ENCODE peak calls at places on chromosomes 7 and 10, in nine cellular contexts. E is activated T-cell treated with anti-CD3 and anti-CD28 coated beads, Interleukin-2, amount 50 U/mL, for 24 hours; M is NCI-H748 treated with DMSO at 0.1 percent for 48 hours; U is AML-193; K is epithelial cell of prostate; G is 8988T; Y is T-helper 2 cell; A is NCI-H1092; X is bronchial epithelial cell. H is an unnamed sample.

GRCh38 chr7:128792471-128793183 is 859 bp downstream of the CCDC136 start:
- DNase-seq in U (peak), Y (no peak), K (no peak), G (no peak), E (no peak), M (no peak), A (peak), X (no peak), H (no peak)

GRCh38 chr10:34194259-34194658 is 620.8 kb downstream of the PARD3 start:
- DNase-seq in E (no peak), G (no peak), U (no peak), M (peak), Y (no peak), X (no peak), K (no peak), A (no peak), H (no peak)

GRCh38 chr7:118184392-118184899 is 482 bp downstream of the LSM8 start:
- DNase-seq in K (no peak), Y (no peak), U (no peak), A (no peak), X (peak), E (no peak), M (no peak), G (no peak), H (no peak)

GRCh38 chr7:115782716-115783460 is 247.7 kb downstream of the TFEC start:
- DNase-seq in G (no peak), Y (no peak), U (no peak), X (no peak), A (peak), M (peak), K (no peak), E (no peak), H (no peak)

GRCh38 chr7:95859434-95859833 is 87.1 kb downstream of the DYNC1I1 start:
- DNase-seq in G (peak), M (no peak), K (peak), E (no peak), X (peak), U (no peak), Y (no peak), A (no peak), H (no peak)

GRCh38 chr7:135904282-135904681 is 72.9 kb downstream of the MTPN start:
- DNase-seq in M (no peak), Y (no peak), G (no peak), X (no peak), A (no peak), U (no peak), E (no peak), K (no peak), H (no peak)

GRCh38 chr10:73809061-73809818 is 2.2 kb downstream of the NDST2 start:
- DNase-seq in A (no peak), X (no peak), Y (no peak), K (no peak), G (no peak), U (no peak), M (no peak), E (no peak), H (no peak)

GRCh38 chr7:102303669-102304422 is 17.2 kb downstream of the SH2B2 start:
- DNase-seq in X (no peak), G (no peak), A (no peak), M (no peak), Y (no peak), E (no peak), U (no peak), K (no peak), H (peak)

GRCh38 chr10:106169241-106169640 is 995.3 kb downstream of the SORCS1 start:
- DNase-seq in E (no peak), X (no peak), Y (no peak), M (no peak), K (no peak), A (no peak), U (no peak), G (no peak), H (no peak)

GRCh38 chr7:12583181-12583580 is 12.7 kb downstream of the SCIN start:
- DNase-seq in A (no peak), G (no peak), U (no peak), E (no peak), K (no peak), X (peak), M (no peak), Y (no peak), H (no peak)

GRCh38 chr10:8133146-8133545 is 78.7 kb downstream of the GATA3 start:
- DNase-seq in M (no peak), X (no peak), Y (no peak), E (no peak), K (no peak), G (no peak), U (no peak), A (no peak), H (no peak)

GRCh38 chr7:42192072-42192471 is 44.9 kb downstream of the GLI3 start:
- DNase-seq in E (no peak), U (no peak), M (no peak), X (no peak), A (no peak), Y (no peak), G (no peak), K (no peak), H (no peak)

GRCh38 chr7:77657427-77658331 is 38.6 kb upstream of the RSBN1L start:
- DNase-seq in X (peak), A (peak), E (no peak), G (no peak), U (peak), Y (no peak), M (peak), K (no peak), H (no peak)

GRCh38 chr10:106436123-106436740 is 728.3 kb downstream of the SORCS1 start:
- DNase-seq in K (peak), X (peak), Y (no peak), E (no peak), M (no peak), G (no peak), U (no peak), A (no peak), H (no peak)

GRCh38 chr10:49228677-49229076 is 40.5 kb upstream of the TMEM273 start:
- DNase-seq in M (no peak), U (no peak), K (no peak), G (no peak), Y (no peak), X (no peak), A (no peak), E (no peak), H (no peak)

GRCh38 chr10:96904648-96905047 is 72.5 kb downstream of the LCOR start:
- DNase-seq in K (no peak), A (no peak), E (no peak), M (no peak), U (no peak), G (no peak), Y (no peak), X (no peak), H (no peak)

GRCh38 chr7:113083132-113083833 is 3.3 kb downstream of the GPR85 start:
- DNase-seq in U (no peak), E (no peak), M (no peak), G (no peak), Y (no peak), X (no peak), K (no peak), A (no peak), H (no peak)

GRCh38 chr7:104267701-104268368 is 60.0 kb upstream of the ORC5 start:
- DNase-seq in G (no peak), A (no peak), X (peak), Y (no peak), U (peak), E (no peak), K (no peak), M (peak), H (no peak)

GRCh38 chr10:21692909-21693308 is 158.9 kb downstream of the MLLT10 start:
- DNase-seq in X (peak), E (no peak), K (no peak), Y (no peak), A (no peak), G (no peak), M (no peak), U (no peak), H (no peak)

GRCh38 chr10:77320852-77321496 is 316.6 kb downstream of the KCNMA1 start:
- DNase-seq in Y (no peak), X (peak), E (no peak), A (no peak), K (no peak), G (no peak), U (no peak), M (no peak), H (no peak)

GRCh38 chr7:114889646-114890285 is 32.1 kb upstream of the MDFIC start:
- DNase-seq in G (peak), Y (no peak), X (peak), U (peak), K (peak), M (no peak), E (no peak), A (no peak), H (no peak)

GRCh38 chr7:38105874-38106483 is 72.1 kb upstream of the STARD3NL start:
- DNase-seq in X (peak), E (no peak), K (no peak), A (peak), U (peak), G (no peak), Y (no peak), M (peak), H (no peak)

GRCh38 chr10:114048472-114048871 is 4.8 kb downstream of the ADRB1 start:
- DNase-seq in X (no peak), G (no peak), U (no peak), E (no peak), A (no peak), K (no peak), M (no peak), Y (no peak), H (no peak)

GRCh38 chr7:127390817-127391590 is 1.5 kb downstream of the ZNF800 start:
- DNase-seq in A (no peak), M (no peak), X (no peak), Y (no peak), K (no peak), U (no peak), E (no peak), G (no peak), H (no peak)

GRCh38 chr7:129688503-129689222 is 77.1 kb downstream of the NRF1 start:
- DNase-seq in M (no peak), A (no peak), X (no peak), K (no peak), G (no peak), Y (no peak), E (no peak), U (no peak), H (no peak)

GRCh38 chr10:86855503-86855902 is 99.1 kb downstream of the BMPR1A start:
- DNase-seq in M (no peak), E (no peak), U (no peak), G (no peak), K (no peak), X (no peak), Y (no peak), A (no peak), H (no peak)

GRCh38 chr7:44279731-44280505 is 45.5 kb downstream of the CAMK2B start:
- DNase-seq in U (no peak), A (no peak), Y (no peak), K (no peak), E (peak), M (no peak), X (no peak), G (no peak), H (peak)

GRCh38 chr7:92461027-92462003 is 14.0 kb downstream of the GATAD1 start:
- DNase-seq in G (peak), M (peak), X (peak), E (no peak), Y (no peak), A (peak), K (no peak), U (peak), H (no peak)

GRCh38 chr10:101444058-101444457 is 90.1 kb downstream of the BTRC start:
- DNase-seq in Y (no peak), U (peak), A (no peak), K (no peak), M (no peak), G (no peak), X (peak), E (no peak), H (no peak)

GRCh38 chr7:157952050-157952667 is 615.4 kb downstream of the DNAJB6 start:
- DNase-seq in K (no peak), X (no peak), G (no peak), A (no peak), U (no peak), E (no peak), Y (no peak), M (no peak), H (no peak)

GRCh38 chr10:30111340-30111980 is 52.1 kb upstream of the JCAD start:
- DNase-seq in U (no peak), G (no peak), Y (no peak), X (peak), K (no peak), E (no peak), M (no peak), A (no peak), H (no peak)

H was measured in psoas muscle.